ENCODE peak calls at places on chromosomes 5 and 9, in eight cellular contexts. One of them, this sample, is unnamed.

GRCh38 chr5:142222235-142222880 is 102.5 kb downstream of the SPRY4 start:
- DNase-seq in uterus: no peak
- DNase-seq in brain microvascular endothelial cell: no peak
- DNase-seq in AG04450: no peak
- DNase-seq in prostate gland: no peak
- DNase-seq in adrenal gland: no peak
- DNase-seq in GM10248: no peak
- DNase-seq in spleen: no peak
- DNase-seq in this sample: no peak

GRCh38 chr9:37988041-37988440 is 81.0 kb downstream of the SHB start:
- DNase-seq in uterus: no peak
- DNase-seq in brain microvascular endothelial cell: no peak
- DNase-seq in AG04450: no peak
- DNase-seq in prostate gland: no peak
- DNase-seq in adrenal gland: peak; percentile 85
- DNase-seq in GM10248: no peak
- DNase-seq in spleen: no peak
- DNase-seq in this sample: no peak

GRCh38 chr9:90773593-90773992 is 28.0 kb upstream of the SYK start:
- DNase-seq in uterus: no peak
- DNase-seq in brain microvascular endothelial cell: no peak
- DNase-seq in AG04450: no peak
- DNase-seq in prostate gland: no peak
- DNase-seq in adrenal gland: no peak
- DNase-seq in GM10248: no peak
- DNase-seq in spleen: no peak
- DNase-seq in this sample: peak; percentile 64

GRCh38 chr9:100098241-100098886 is 436 bp downstream of the ERP44 start:
- DNase-seq in uterus: peak; percentile 17
- DNase-seq in brain microvascular endothelial cell: peak; percentile 44
- DNase-seq in AG04450: peak; percentile 6
- DNase-seq in prostate gland: peak; percentile 64
- DNase-seq in adrenal gland: peak; percentile 75
- DNase-seq in GM10248: peak; percentile 28
- DNase-seq in spleen: no peak
- DNase-seq in this sample: peak; percentile 82

GRCh38 chr5:122403256-122403655 is 91.2 kb downstream of the SNCAIP start:
- DNase-seq in uterus: no peak
- DNase-seq in brain microvascular endothelial cell: no peak
- DNase-seq in AG04450: no peak
- DNase-seq in prostate gland: no peak
- DNase-seq in adrenal gland: no peak
- DNase-seq in GM10248: no peak
- DNase-seq in spleen: no peak
- DNase-seq in this sample: no peak

GRCh38 chr9:108182950-108183381 is 672.8 kb downstream of the ACTL7B start:
- DNase-seq in uterus: no peak
- DNase-seq in brain microvascular endothelial cell: peak; percentile 19
- DNase-seq in AG04450: no peak
- DNase-seq in prostate gland: no peak
- DNase-seq in adrenal gland: no peak
- DNase-seq in GM10248: peak; percentile 41
- DNase-seq in spleen: no peak
- DNase-seq in this sample: no peak

GRCh38 chr5:83899351-83899970 is 178.8 kb upstream of the HAPLN1 start:
- DNase-seq in uterus: no peak
- DNase-seq in brain microvascular endothelial cell: peak; percentile 32
- DNase-seq in AG04450: no peak
- DNase-seq in prostate gland: no peak
- DNase-seq in adrenal gland: no peak
- DNase-seq in GM10248: no peak
- DNase-seq in spleen: no peak
- DNase-seq in this sample: no peak

GRCh38 chr9:127049581-127049980 is 72.9 kb downstream of the ANGPTL2 start:
- DNase-seq in uterus: no peak
- DNase-seq in brain microvascular endothelial cell: peak; percentile 27
- DNase-seq in AG04450: no peak
- DNase-seq in prostate gland: no peak
- DNase-seq in adrenal gland: no peak
- DNase-seq in GM10248: no peak
- DNase-seq in spleen: no peak
- DNase-seq in this sample: no peak

GRCh38 chr9:125190371-125190801 is 783 bp upstream of the PPP6C start:
- DNase-seq in uterus: no peak
- DNase-seq in brain microvascular endothelial cell: no peak
- DNase-seq in AG04450: no peak
- DNase-seq in prostate gland: no peak
- DNase-seq in adrenal gland: no peak
- DNase-seq in GM10248: no peak
- DNase-seq in spleen: peak; percentile 76
- DNase-seq in this sample: no peak

GRCh38 chr5:10499776-10500175 is 58.1 kb downstream of the ROPN1L start:
- DNase-seq in uterus: no peak
- DNase-seq in brain microvascular endothelial cell: no peak
- DNase-seq in AG04450: no peak
- DNase-seq in prostate gland: no peak
- DNase-seq in adrenal gland: no peak
- DNase-seq in GM10248: no peak
- DNase-seq in spleen: no peak
- DNase-seq in this sample: no peak

GRCh38 chr5:157059891-157060290 is 975 bp upstream of the HAVCR1 start:
- DNase-seq in uterus: no peak
- DNase-seq in brain microvascular endothelial cell: no peak
- DNase-seq in AG04450: no peak
- DNase-seq in prostate gland: no peak
- DNase-seq in adrenal gland: no peak
- DNase-seq in GM10248: no peak
- DNase-seq in spleen: no peak
- DNase-seq in this sample: no peak

GRCh38 chr5:31165729-31166128 is 27.8 kb upstream of the CDH6 start:
- DNase-seq in uterus: no peak
- DNase-seq in brain microvascular endothelial cell: peak; percentile 8
- DNase-seq in AG04450: no peak
- DNase-seq in prostate gland: no peak
- DNase-seq in adrenal gland: no peak
- DNase-seq in GM10248: no peak
- DNase-seq in spleen: no peak
- DNase-seq in this sample: no peak

GRCh38 chr5:181163487-181164075 is 16.2 kb downstream of the OR2V2 start:
- DNase-seq in uterus: no peak
- DNase-seq in brain microvascular endothelial cell: no peak
- DNase-seq in AG04450: no peak
- DNase-seq in prostate gland: no peak
- DNase-seq in adrenal gland: no peak
- DNase-seq in GM10248: peak; percentile 24
- DNase-seq in spleen: no peak
- DNase-seq in this sample: no peak

GRCh38 chr5:65790371-65791163 is 68.6 kb downstream of the NLN start:
- DNase-seq in uterus: no peak
- DNase-seq in brain microvascular endothelial cell: no peak
- DNase-seq in AG04450: no peak
- DNase-seq in prostate gland: no peak
- DNase-seq in adrenal gland: no peak
- DNase-seq in GM10248: no peak
- DNase-seq in spleen: no peak
- DNase-seq in this sample: no peak

GRCh38 chr5:111238826-111239225 is 14.6 kb downstream of the CAMK4 start:
- DNase-seq in uterus: no peak
- DNase-seq in brain microvascular endothelial cell: no peak
- DNase-seq in AG04450: no peak
- DNase-seq in prostate gland: peak; percentile 14
- DNase-seq in adrenal gland: no peak
- DNase-seq in GM10248: no peak
- DNase-seq in spleen: no peak
- DNase-seq in this sample: no peak

GRCh38 chr5:9496801-9497200 is 49.1 kb downstream of the SEMA5A start:
- DNase-seq in uterus: no peak
- DNase-seq in brain microvascular endothelial cell: no peak
- DNase-seq in AG04450: no peak
- DNase-seq in prostate gland: no peak
- DNase-seq in adrenal gland: no peak
- DNase-seq in GM10248: no peak
- DNase-seq in spleen: no peak
- DNase-seq in this sample: no peak

GRCh38 chr5:29963956-29964355 is 1229.5 kb upstream of the CDH6 start:
- DNase-seq in uterus: no peak
- DNase-seq in brain microvascular endothelial cell: no peak
- DNase-seq in AG04450: no peak
- DNase-seq in prostate gland: no peak
- DNase-seq in adrenal gland: no peak
- DNase-seq in GM10248: no peak
- DNase-seq in spleen: no peak
- DNase-seq in this sample: no peak

GRCh38 chr5:122153774-122154173 is 24.4 kb downstream of the ZNF474 start:
- DNase-seq in uterus: no peak
- DNase-seq in brain microvascular endothelial cell: no peak
- DNase-seq in AG04450: no peak
- DNase-seq in prostate gland: no peak
- DNase-seq in adrenal gland: no peak
- DNase-seq in GM10248: no peak
- DNase-seq in spleen: no peak
- DNase-seq in this sample: peak; percentile 22

GRCh38 chr5:59169101-59169767 is 586.4 kb downstream of the RAB3C start:
- DNase-seq in uterus: no peak
- DNase-seq in brain microvascular endothelial cell: no peak
- DNase-seq in AG04450: no peak
- DNase-seq in prostate gland: no peak
- DNase-seq in adrenal gland: no peak
- DNase-seq in GM10248: no peak
- DNase-seq in spleen: no peak
- DNase-seq in this sample: no peak

GRCh38 chr5:170631471-170632195 is 127.8 kb downstream of the KCNIP1 start:
- DNase-seq in uterus: no peak
- DNase-seq in brain microvascular endothelial cell: no peak
- DNase-seq in AG04450: no peak
- DNase-seq in prostate gland: no peak
- DNase-seq in adrenal gland: peak; percentile 12
- DNase-seq in GM10248: no peak
- DNase-seq in spleen: peak; percentile 73
- DNase-seq in this sample: peak; percentile 50
- TF ChIP-seq CTCF in uterus: no peak
- TF ChIP-seq CTCF in brain microvascular endothelial cell: peak; percentile 63
- TF ChIP-seq CTCF in AG04450: peak; percentile 35
- TF ChIP-seq CTCF in prostate gland: no peak
- TF ChIP-seq CTCF in adrenal gland: no peak
- TF ChIP-seq CTCF in GM10248: no peak
- TF ChIP-seq CTCF in spleen: no peak
- TF ChIP-seq CTCF in this sample: peak; percentile 63

DNA sequence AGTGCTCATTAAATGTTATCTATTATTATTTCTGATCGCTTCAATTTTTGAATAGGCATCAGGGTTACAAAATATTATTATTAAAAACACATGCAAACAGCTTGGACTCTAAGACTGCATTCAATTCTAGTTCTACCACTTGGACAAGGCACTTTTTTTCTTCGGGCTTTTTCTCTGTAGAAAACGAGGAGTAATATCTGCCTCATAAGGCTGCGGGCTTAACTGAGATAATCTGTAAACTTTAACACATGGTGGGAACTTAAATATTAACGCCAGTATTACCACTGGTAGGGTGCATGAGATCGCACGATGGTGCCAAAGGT is 511 bp upstream of the SPDL1 start:
- DNase-seq in uterus: no peak
- DNase-seq in brain microvascular endothelial cell: no peak
- DNase-seq in AG04450: no peak
- DNase-seq in prostate gland: no peak
- DNase-seq in adrenal gland: no peak
- DNase-seq in GM10248: no peak
- DNase-seq in spleen: no peak
- DNase-seq in this sample: no peak
- TF ChIP-seq CTCF in uterus: no peak
- TF ChIP-seq CTCF in brain microvascular endothelial cell: no peak
- TF ChIP-seq CTCF in AG04450: no peak
- TF ChIP-seq CTCF in prostate gland: no peak
- TF ChIP-seq CTCF in adrenal gland: no peak
- TF ChIP-seq CTCF in GM10248: no peak
- TF ChIP-seq CTCF in spleen: no peak
- TF ChIP-seq CTCF in this sample: no peak

GRCh38 chr5:165157209-165157608 is 1651.8 kb downstream of the MAT2B start:
- DNase-seq in uterus: no peak
- DNase-seq in brain microvascular endothelial cell: no peak
- DNase-seq in AG04450: no peak
- DNase-seq in prostate gland: no peak
- DNase-seq in adrenal gland: no peak
- DNase-seq in GM10248: no peak
- DNase-seq in spleen: no peak
- DNase-seq in this sample: no peak

DNA sequence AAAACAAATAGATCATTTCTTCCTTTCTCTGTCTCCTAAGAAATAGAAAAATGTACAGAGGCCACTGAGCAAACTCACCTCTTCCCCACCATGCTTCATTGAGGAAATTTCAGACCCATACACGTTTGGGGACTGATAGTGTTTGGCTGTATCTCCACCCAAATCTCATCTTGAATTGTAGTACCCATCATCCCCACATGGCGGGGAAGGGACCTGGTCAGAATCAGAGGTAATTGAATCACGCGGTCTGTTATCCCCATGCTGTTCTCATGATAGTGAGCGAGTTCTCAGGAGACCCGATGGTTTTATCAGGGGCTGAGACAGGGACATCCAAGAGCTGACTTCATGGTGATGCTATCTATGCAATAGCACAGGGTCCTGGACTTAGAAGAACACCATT is 1655.8 kb downstream of the MAT2B start:
- DNase-seq in uterus: no peak
- DNase-seq in brain microvascular endothelial cell: no peak
- DNase-seq in AG04450: no peak
- DNase-seq in prostate gland: no peak
- DNase-seq in adrenal gland: no peak
- DNase-seq in GM10248: no peak
- DNase-seq in spleen: no peak
- DNase-seq in this sample: no peak
- TF ChIP-seq CTCF in uterus: no peak
- TF ChIP-seq CTCF in brain microvascular endothelial cell: peak; percentile 6
- TF ChIP-seq CTCF in AG04450: peak; percentile 34
- TF ChIP-seq CTCF in prostate gland: no peak
- TF ChIP-seq CTCF in adrenal gland: no peak
- TF ChIP-seq CTCF in GM10248: no peak
- TF ChIP-seq CTCF in spleen: no peak
- TF ChIP-seq CTCF in this sample: peak; percentile 6

GRCh38 chr5:24103624-24104023 is 541.2 kb downstream of the CDH10 start:
- DNase-seq in uterus: no peak
- DNase-seq in brain microvascular endothelial cell: no peak
- DNase-seq in AG04450: no peak
- DNase-seq in prostate gland: no peak
- DNase-seq in adrenal gland: no peak
- DNase-seq in GM10248: no peak
- DNase-seq in spleen: no peak
- DNase-seq in this sample: no peak
- TF ChIP-seq CTCF in uterus: no peak
- TF ChIP-seq CTCF in brain microvascular endothelial cell: no peak
- TF ChIP-seq CTCF in AG04450: no peak
- TF ChIP-seq CTCF in prostate gland: no peak
- TF ChIP-seq CTCF in adrenal gland: no peak
- TF ChIP-seq CTCF in GM10248: no peak
- TF ChIP-seq CTCF in spleen: no peak
- TF ChIP-seq CTCF in this sample: no peak